ENCODE peak calls at places on chromosomes 2 and 18, in nine cellular contexts. G, I, B, J, H, U, L, T and E are unnamed samples.

GRCh38 chr18:8990276-8991031 is 112.0 kb upstream of the NDUFV2 start:
- DNase-seq in L (peak; percentile 59), T (no peak), I (no peak), G (no peak), H (peak; percentile 90), U (no peak), J (no peak), B (peak; percentile 16), E (no peak)

GRCh38 chr2:241812730-241813079 is 3.7 kb downstream of the NEU4 start:
- DNase-seq in H (no peak), I (no peak), L (no peak), B (no peak), J (no peak), U (no peak), T (no peak), G (no peak), E (no peak)

GRCh38 chr18:46387426-46388131 is 269.4 kb downstream of the LOXHD1 start:
- DNase-seq in T (peak; percentile 14), I (peak; percentile 52), L (no peak), B (no peak), H (no peak), J (no peak), G (no peak), U (no peak), E (no peak)

GRCh38 chr2:64227603-64228125 is 83.4 kb upstream of the PELI1 start:
- DNase-seq in I (no peak), H (no peak), B (no peak), G (no peak), T (peak; percentile 42), J (no peak), U (no peak), L (peak; percentile 24), E (no peak)

GRCh38 chr2:54435325-54435724 is 20.8 kb upstream of the SPTBN1 start:
- DNase-seq in H (no peak), G (no peak), I (no peak), J (no peak), L (no peak), U (no peak), T (no peak), B (no peak), E (no peak)

GRCh38 chr2:5021148-5021547 is 671.0 kb upstream of the SOX11 start:
- DNase-seq in B (no peak), H (no peak), T (no peak), G (no peak), U (no peak), L (no peak), I (no peak), J (no peak), E (no peak)

GRCh38 chr2:225293638-225294037 is 105.9 kb upstream of the NYAP2 start:
- DNase-seq in U (no peak), L (no peak), H (no peak), B (no peak), J (no peak), I (no peak), T (no peak), G (no peak), E (no peak)

GRCh38 chr2:81835318-81836000 is 1530.9 kb upstream of the LRRTM1 start:
- DNase-seq in L (no peak), J (no peak), H (no peak), T (peak; percentile 29), G (no peak), I (no peak), B (no peak), U (no peak), E (no peak)

GRCh38 chr2:181517685-181518301 is 60.6 kb downstream of the ITGA4 start:
- DNase-seq in I (no peak), U (no peak), J (no peak), B (no peak), G (peak; percentile 8), H (no peak), L (no peak), T (peak; percentile 3), E (no peak)

GRCh38 chr18:10131036-10131774 is 217.4 kb downstream of the VAPA start:
- DNase-seq in T (peak; percentile 17), H (no peak), B (no peak), U (no peak), G (no peak), L (no peak), J (no peak), I (no peak), E (no peak)

GRCh38 chr2:229901819-229902218 is 20.0 kb downstream of the TRIP12 start:
- DNase-seq in J (no peak), T (peak; percentile 74), G (peak; percentile 25), I (no peak), H (no peak), L (peak; percentile 77), B (peak; percentile 19), U (no peak), E (no peak)

GRCh38 chr18:6598657-6599056 is 130.9 kb upstream of the ARHGAP28 start:
- DNase-seq in B (no peak), H (no peak), G (no peak), J (no peak), T (no peak), I (no peak), U (no peak), L (no peak), E (no peak)

GRCh38 chr18:6593142-6593889 is 136.2 kb upstream of the ARHGAP28 start:
- DNase-seq in J (no peak), H (no peak), G (no peak), T (no peak), U (no peak), B (no peak), I (no peak), L (no peak), E (no peak)

GRCh38 chr18:6591491-6591890 is 138.0 kb upstream of the ARHGAP28 start:
- DNase-seq in G (no peak), B (no peak), I (no peak), J (no peak), U (no peak), T (no peak), H (no peak), L (peak; percentile 3), E (no peak)

GRCh38 chr18:6592522-6592921 is 137.0 kb upstream of the ARHGAP28 start:
- DNase-seq in L (no peak), J (no peak), I (no peak), T (no peak), G (no peak), U (no peak), B (no peak), H (no peak), E (no peak)

GRCh38 chr18:6595666-6596065 is 133.8 kb upstream of the ARHGAP28 start:
- DNase-seq in J (no peak), L (no peak), G (no peak), H (no peak), T (no peak), U (no peak), B (no peak), I (no peak), E (no peak)
- H3K27ac ChIP-seq in J (no peak overlapping the region), L (no peak overlapping the region), G (no peak overlapping the region), H (no peak overlapping the region), T (no peak overlapping the region), U (no peak overlapping the region), B (no peak overlapping the region), I (no peak overlapping the region), E (no peak overlapping the region)

DNA sequence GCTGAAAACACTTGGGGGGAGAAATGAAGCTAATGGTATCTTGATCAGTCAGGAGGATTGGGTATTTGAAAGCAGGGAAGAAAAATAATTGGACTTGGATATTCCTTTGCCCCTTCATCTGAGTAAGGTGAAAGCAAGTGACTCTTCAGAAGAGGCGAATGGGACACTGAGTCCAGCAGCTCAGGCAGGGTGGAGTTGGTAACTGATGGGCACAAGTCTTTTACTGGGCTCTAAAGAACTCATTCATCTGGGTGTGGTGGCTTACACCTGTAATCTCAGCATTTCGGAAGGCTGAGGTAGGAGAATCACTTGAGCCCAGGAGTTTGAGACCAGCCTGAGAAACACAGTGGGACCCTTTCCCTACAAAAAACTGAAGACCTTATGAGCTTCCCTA is 11.2 kb downstream of the CFLAR start:
- DNase-seq in I (peak; percentile 36), L (no peak), B (no peak), J (no peak), U (no peak), H (no peak), G (no peak), T (no peak), E (no peak)
- H3K4me3 ChIP-seq in I (peak overlapping the region; percentile 73), L (peak overlapping the region; percentile 58), B (no peak overlapping the region), J (peak overlapping the region; percentile 100), U (peak overlapping the region; percentile 21), H (no peak overlapping the region), G (no peak overlapping the region), T (no peak overlapping the region), E (peak overlapping the region; percentile 60)

GRCh38 chr2:27707462-27708256 is 44.0 kb downstream of the SLC4A1AP start:
- DNase-seq in T (no peak), J (no peak), B (no peak), L (peak; percentile 15), H (no peak), G (no peak), U (no peak), I (no peak), E (no peak)

GRCh38 chr2:27703638-27704341 is 40.1 kb downstream of the SLC4A1AP start:
- DNase-seq in J (peak; percentile 67), T (peak; percentile 92), L (peak; percentile 93), H (peak; percentile 80), B (peak; percentile 89), U (no peak), G (peak; percentile 80), I (peak; percentile 88), E (peak; percentile 78)

GRCh38 chr2:27708257-27708654 is 44.6 kb downstream of the SLC4A1AP start:
- DNase-seq in I (no peak), J (no peak), G (no peak), L (no peak), U (no peak), B (no peak), H (no peak), T (no peak), E (no peak)

GRCh38 chr2:27704342-27704876 is 40.7 kb downstream of the SLC4A1AP start:
- DNase-seq in U (no peak), B (no peak), G (no peak), L (peak; percentile 23), T (no peak), J (no peak), H (no peak), I (no peak), E (no peak)

GRCh38 chr2:27705851-27706622 is 42.3 kb downstream of the SLC4A1AP start:
- DNase-seq in L (peak; percentile 96), I (peak; percentile 89), G (peak; percentile 79), B (peak; percentile 70), H (peak; percentile 75), T (peak; percentile 93), U (peak; percentile 97), J (no peak), E (peak; percentile 86)
- H3K27ac ChIP-seq in L (peak overlapping the region; percentile 98), I (peak overlapping the region; percentile 87), G (peak overlapping the region; percentile 98), B (peak overlapping the region; percentile 79), H (peak overlapping the region; percentile 51), T (no peak overlapping the region), U (peak overlapping the region; percentile 13), J (no peak overlapping the region), E (peak overlapping the region; percentile 100)

DNA sequence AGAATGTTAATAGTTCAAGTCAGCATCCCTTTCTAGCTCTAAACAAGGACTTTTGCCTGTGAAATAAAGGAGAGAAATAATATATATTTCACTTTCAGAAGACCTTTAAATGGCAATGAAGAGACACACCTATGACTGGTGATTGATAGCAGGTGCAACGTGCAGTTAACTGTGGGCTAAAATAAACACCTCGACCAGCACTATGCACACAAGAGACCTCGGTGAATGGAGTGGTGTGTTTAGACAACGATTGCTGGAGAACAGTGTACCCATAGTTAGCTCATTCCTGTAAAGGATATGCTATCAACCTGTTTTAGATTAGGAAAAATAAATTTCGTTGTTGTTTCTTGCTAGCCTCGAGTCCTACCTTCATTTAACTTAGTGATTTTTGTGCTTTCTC is 143.4 kb downstream of the NR4A2 start:
- DNase-seq in T (no peak), H (no peak), L (no peak), G (no peak), B (no peak), I (no peak), J (no peak), U (no peak), E (no peak)
- H3K4me3 ChIP-seq in T (no peak overlapping the region), H (no peak overlapping the region), L (no peak overlapping the region), G (no peak overlapping the region), B (no peak overlapping the region), I (no peak overlapping the region), J (no peak overlapping the region), U (no peak overlapping the region), E (no peak overlapping the region)